ENCODE peak calls at places on chromosomes 4 and X, in ten cellular contexts. Y is AG10803, E is tibial nerve, Q is left ventricle myocardium inferior, I is bronchial epithelial cell, V is cardiac fibroblast, P is GM23338, W is prostate gland, R is spleen, U is coronary artery. N is an unnamed sample.

GRCh38 chrX:153646620-153647373 is at the start of gene DUSP9:
- DNase-seq in Y (no peak), E (no peak), Q (no peak), I (peak; percentile 25), V (peak; percentile 15), P (peak; percentile 66), W (no peak), R (peak; percentile 76), U (no peak), N (no peak)

GRCh38 chr4:147173317-147173716 is 227.7 kb upstream of the TTC29 start:
- DNase-seq in Y (no peak), E (no peak), Q (no peak), I (no peak), V (no peak), P (no peak), W (no peak), R (no peak), U (no peak), N (no peak)

GRCh38 chrX:16695079-16695676 is 17.3 kb downstream of the CTPS2 start:
- DNase-seq in Y (peak; percentile 36), E (peak; percentile 47), Q (peak; percentile 45), I (peak; percentile 32), V (peak; percentile 62), P (peak; percentile 55), W (peak; percentile 32), R (peak; percentile 84), U (no peak), N (no peak)

GRCh38 chrX:113954297-113954696 is 629.6 kb upstream of the HTR2C start:
- DNase-seq in Y (no peak), E (no peak), Q (no peak), I (no peak), V (no peak), P (no peak), W (no peak), R (no peak), U (no peak), N (no peak)

GRCh38 chrX:84175943-84176342 is 12.1 kb downstream of the RPS6KA6 start:
- DNase-seq in Y (no peak), E (no peak), Q (no peak), I (no peak), V (no peak), P (no peak), W (peak; percentile 4), R (no peak), U (no peak), N (no peak)

GRCh38 chr4:149823770-149824221 is 8.2 kb upstream of the IQCM start:
- DNase-seq in Y (peak; percentile 94), E (no peak), Q (no peak), I (peak; percentile 94), V (peak; percentile 77), P (no peak), W (no peak), R (no peak), U (no peak), N (peak; percentile 52)

GRCh38 chr4:1113311-1114009 is at the start of gene RNF212:
- DNase-seq in Y (peak; percentile 11), E (no peak), Q (no peak), I (no peak), V (no peak), P (peak; percentile 84), W (no peak), R (no peak), U (no peak), N (no peak)

GRCh38 chr4:122692641-122693520 is 39.6 kb upstream of the BBS12 start:
- DNase-seq in Y (no peak), E (no peak), Q (no peak), I (peak; percentile 12), V (no peak), P (no peak), W (no peak), R (no peak), U (no peak), N (no peak)

GRCh38 chr4:98092833-98093439 is 50.3 kb downstream of the STPG2 start:
- DNase-seq in Y (peak; percentile 6), E (no peak), Q (no peak), I (peak; percentile 52), V (peak; percentile 41), P (peak; percentile 40), W (no peak), R (no peak), U (no peak), N (no peak)

GRCh38 chrX:111646515-111646914 is 34.5 kb upstream of the ALG13 start:
- DNase-seq in Y (no peak), E (no peak), Q (no peak), I (peak; percentile 86), V (no peak), P (no peak), W (no peak), R (no peak), U (no peak), N (no peak)

DNA sequence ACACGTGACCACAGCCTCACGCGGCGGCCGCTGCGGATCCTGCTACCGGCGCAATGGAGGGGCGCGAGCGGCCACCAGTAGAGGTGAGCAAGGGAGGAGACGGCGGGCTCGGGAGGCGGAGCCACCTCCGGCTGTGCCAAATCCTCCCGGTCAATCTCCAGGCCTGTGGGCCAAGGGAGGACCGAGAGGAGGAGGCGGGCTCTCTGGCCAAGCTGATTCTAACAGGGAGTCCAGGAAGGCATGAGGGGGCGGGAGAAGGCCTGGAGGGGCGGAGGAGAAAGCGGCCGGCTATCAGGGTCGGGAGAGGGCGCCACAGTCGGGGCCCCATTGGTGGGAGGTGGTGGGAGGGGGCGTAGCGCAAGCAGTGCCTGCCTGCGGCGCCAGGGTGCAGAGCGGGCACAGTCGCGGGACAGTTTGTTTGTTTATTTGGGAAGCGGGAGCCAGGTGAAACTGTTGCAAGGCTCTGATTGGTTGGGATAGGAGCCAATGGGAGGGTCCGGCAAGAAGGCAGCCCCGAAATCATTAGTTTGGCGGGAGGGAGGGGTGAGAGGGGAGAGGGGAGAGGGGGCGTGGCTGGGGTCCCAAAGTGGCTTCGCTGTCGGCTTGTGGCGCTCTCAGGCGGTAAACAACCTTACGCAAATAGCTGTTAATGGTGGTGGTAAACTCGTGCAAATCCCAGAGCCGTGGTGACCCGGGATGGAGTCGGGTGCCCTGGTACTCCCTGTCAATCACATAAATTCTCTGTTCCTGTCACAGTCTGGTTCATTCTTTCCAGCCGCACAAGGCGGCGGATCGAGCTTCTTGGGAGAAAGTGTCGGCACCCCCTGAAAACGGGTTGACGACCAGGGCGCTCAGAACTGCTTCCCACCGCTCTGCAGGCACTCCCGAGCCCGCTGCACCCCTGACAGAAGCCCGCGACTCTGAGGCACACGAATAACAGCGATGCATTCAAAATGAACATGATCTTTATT is at the start of gene IRS4:
- DNase-seq in Y (no peak), E (no peak), Q (no peak), I (peak; percentile 3), V (peak; percentile 2), P (peak; percentile 90), W (peak; percentile 15), R (no peak), U (no peak), N (no peak)
- TF ChIP-seq CTCF in Y (no peak), E (no peak), Q (no peak), I (no peak), V (no peak), P (peak; percentile 43), W (no peak), R (no peak), U (no peak), N (no peak)

DNA sequence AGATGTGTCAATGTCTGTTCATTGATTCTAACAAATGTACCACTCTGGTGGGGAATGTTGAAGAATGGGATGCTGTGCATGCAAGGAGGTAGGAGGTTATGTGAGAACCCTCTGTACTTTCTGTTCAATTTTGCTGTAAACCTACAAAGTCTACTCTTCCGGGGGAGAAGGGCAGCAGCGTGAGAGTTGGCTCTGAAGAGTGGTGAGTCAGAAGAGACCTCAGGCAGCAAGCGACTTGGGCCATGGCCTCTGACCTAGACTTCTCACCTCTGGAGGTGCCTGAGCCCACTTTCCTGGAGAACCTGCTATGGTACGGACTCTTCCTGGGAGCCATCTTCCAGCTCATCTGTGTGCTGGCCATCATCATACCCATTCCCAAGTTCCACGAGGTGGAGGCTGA is 26.7 kb downstream of the MANBA start:
- DNase-seq in Y (no peak), E (no peak), Q (no peak), I (no peak), V (no peak), P (no peak), W (no peak), R (no peak), U (no peak), N (no peak)
- H3K4me3 ChIP-seq in Y (no peak overlapping the region), E (no peak overlapping the region), Q (no peak overlapping the region), I (no peak overlapping the region), V (no peak overlapping the region), P (no peak overlapping the region), W (no peak overlapping the region), R (no peak overlapping the region), U (no peak overlapping the region), N (no peak overlapping the region)

DNA sequence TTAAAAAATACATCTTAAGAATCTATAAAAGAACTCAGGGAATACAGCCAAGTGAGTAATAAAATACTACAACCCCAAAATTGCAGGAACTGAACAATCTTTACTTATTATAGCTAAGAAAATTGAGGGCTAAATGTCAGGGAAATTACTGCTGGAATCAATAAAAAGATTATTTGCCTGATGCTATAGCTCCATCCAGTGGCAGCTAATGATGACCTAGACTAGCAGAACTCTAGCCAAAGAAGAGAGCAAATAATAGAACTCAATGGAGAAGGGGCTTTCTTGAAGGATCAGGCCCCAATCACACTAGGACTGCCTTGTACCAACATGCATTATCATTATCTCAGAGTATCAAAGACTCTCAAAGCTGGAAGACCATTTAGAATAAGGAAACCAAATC is 85.0 kb upstream of the FAM241A start:
- DNase-seq in Y (peak; percentile 42), E (no peak), Q (no peak), I (peak; percentile 52), V (peak; percentile 53), P (peak; percentile 75), W (no peak), R (no peak), U (no peak), N (no peak)
- TF ChIP-seq CTCF in Y (peak; percentile 68), E (no peak), Q (peak; percentile 24), I (peak; percentile 50), V (peak; percentile 53), P (peak; percentile 82), W (no peak), R (no peak), U (no peak), N (peak; percentile 27)

GRCh38 chr4:81921757-81922159 is 450.1 kb upstream of the RASGEF1B start:
- DNase-seq in Y (no peak), E (no peak), Q (no peak), I (no peak), V (no peak), P (no peak), W (no peak), R (no peak), U (no peak), N (no peak)

GRCh38 chr4:81922271-81922775 is 450.6 kb upstream of the RASGEF1B start:
- DNase-seq in Y (no peak), E (no peak), Q (no peak), I (no peak), V (no peak), P (no peak), W (no peak), R (no peak), U (no peak), N (no peak)

GRCh38 chr4:81919238-81919637 is 447.5 kb upstream of the RASGEF1B start:
- DNase-seq in Y (no peak), E (no peak), Q (no peak), I (peak; percentile 23), V (peak; percentile 1), P (peak; percentile 71), W (no peak), R (no peak), U (no peak), N (no peak)

GRCh38 chr4:81919810-81920209 is 448.1 kb upstream of the RASGEF1B start:
- DNase-seq in Y (no peak), E (no peak), Q (no peak), I (no peak), V (no peak), P (peak; percentile 4), W (no peak), R (no peak), U (no peak), N (no peak)

GRCh38 chr4:81923140-81923539 is 450.7 kb downstream of the HNRNPD start:
- DNase-seq in Y (no peak), E (no peak), Q (no peak), I (no peak), V (no peak), P (no peak), W (no peak), R (no peak), U (no peak), N (no peak)
- H3K4me3 ChIP-seq in Y (no peak overlapping the region), E (no peak overlapping the region), Q (no peak overlapping the region), I (no peak overlapping the region), V (no peak overlapping the region), P (no peak overlapping the region), W (no peak overlapping the region), R (no peak overlapping the region), U (no peak overlapping the region), N (no peak overlapping the region)

N was measured in AG04449.